ENCODE peak calls at places on chromosomes 16 and 17, in eight cellular contexts. One of them, this sample, is unnamed.

GRCh38 chr16:22664561-22664997 is 149.4 kb upstream of the HS3ST2 start:
- DNase-seq in activated naive CD8-positive, alpha-beta T cell treated with anti-CD3 and anti-CD28 coated beads, Interleukin-2, amount 50 U/mL, for 24 hours: no peak
- DNase-seq in NCI-H1417 treated with DMSO at 0.1 percent for 48 hours: no peak
- DNase-seq in choroid plexus epithelial cell: no peak
- DNase-seq in activated CD4-positive, CD25-positive, alpha-beta regulatory T cell: no peak
- DNase-seq in ELF-1: no peak
- DNase-seq in psoas muscle: no peak
- DNase-seq in Calu3: no peak
- DNase-seq in this sample: no peak

GRCh38 chr17:7315570-7316243 is 547 bp upstream of the GPS2 start:
- DNase-seq in ELF-1: no peak
- DNase-seq in NCI-H1417 treated with DMSO at 0.1 percent for 48 hours: no peak
- DNase-seq in activated naive CD8-positive, alpha-beta T cell treated with anti-CD3 and anti-CD28 coated beads, Interleukin-2, amount 50 U/mL, for 24 hours: no peak
- DNase-seq in psoas muscle: no peak
- DNase-seq in activated CD4-positive, CD25-positive, alpha-beta regulatory T cell: no peak
- DNase-seq in Calu3: no peak
- DNase-seq in choroid plexus epithelial cell: no peak
- DNase-seq in this sample: no peak

GRCh38 chr16:87647431-87648185 is 45.3 kb downstream of the JPH3 start:
- DNase-seq in ELF-1: no peak
- DNase-seq in activated CD4-positive, CD25-positive, alpha-beta regulatory T cell: no peak
- DNase-seq in psoas muscle: no peak
- DNase-seq in Calu3: no peak
- DNase-seq in choroid plexus epithelial cell: no peak
- DNase-seq in activated naive CD8-positive, alpha-beta T cell treated with anti-CD3 and anti-CD28 coated beads, Interleukin-2, amount 50 U/mL, for 24 hours: no peak
- DNase-seq in NCI-H1417 treated with DMSO at 0.1 percent for 48 hours: no peak
- DNase-seq in this sample: no peak

GRCh38 chr17:5097101-5097834 is 14.4 kb downstream of the ZNF232 start:
- DNase-seq in psoas muscle: peak; percentile 47
- DNase-seq in NCI-H1417 treated with DMSO at 0.1 percent for 48 hours: no peak
- DNase-seq in ELF-1: peak; percentile 83
- DNase-seq in choroid plexus epithelial cell: no peak
- DNase-seq in activated CD4-positive, CD25-positive, alpha-beta regulatory T cell: no peak
- DNase-seq in activated naive CD8-positive, alpha-beta T cell treated with anti-CD3 and anti-CD28 coated beads, Interleukin-2, amount 50 U/mL, for 24 hours: peak; percentile 31
- DNase-seq in Calu3: no peak
- DNase-seq in this sample: peak; percentile 44

GRCh38 chr17:33334703-33335102 is 41.6 kb upstream of the ASIC2 start:
- DNase-seq in activated CD4-positive, CD25-positive, alpha-beta regulatory T cell: no peak
- DNase-seq in psoas muscle: no peak
- DNase-seq in choroid plexus epithelial cell: no peak
- DNase-seq in NCI-H1417 treated with DMSO at 0.1 percent for 48 hours: no peak
- DNase-seq in Calu3: no peak
- DNase-seq in activated naive CD8-positive, alpha-beta T cell treated with anti-CD3 and anti-CD28 coated beads, Interleukin-2, amount 50 U/mL, for 24 hours: no peak
- DNase-seq in ELF-1: no peak
- DNase-seq in this sample: no peak

GRCh38 chr17:40714473-40714872 is 10.9 kb upstream of the KRT24 start:
- DNase-seq in activated CD4-positive, CD25-positive, alpha-beta regulatory T cell: no peak
- DNase-seq in ELF-1: no peak
- DNase-seq in choroid plexus epithelial cell: peak; percentile 7
- DNase-seq in NCI-H1417 treated with DMSO at 0.1 percent for 48 hours: no peak
- DNase-seq in activated naive CD8-positive, alpha-beta T cell treated with anti-CD3 and anti-CD28 coated beads, Interleukin-2, amount 50 U/mL, for 24 hours: no peak
- DNase-seq in Calu3: no peak
- DNase-seq in psoas muscle: no peak
- DNase-seq in this sample: no peak

GRCh38 chr17:67449065-67449464 is 72.0 kb downstream of the PITPNC1 start:
- DNase-seq in Calu3: no peak
- DNase-seq in choroid plexus epithelial cell: no peak
- DNase-seq in NCI-H1417 treated with DMSO at 0.1 percent for 48 hours: no peak
- DNase-seq in activated CD4-positive, CD25-positive, alpha-beta regulatory T cell: no peak
- DNase-seq in psoas muscle: no peak
- DNase-seq in activated naive CD8-positive, alpha-beta T cell treated with anti-CD3 and anti-CD28 coated beads, Interleukin-2, amount 50 U/mL, for 24 hours: no peak
- DNase-seq in ELF-1: no peak
- DNase-seq in this sample: no peak

GRCh38 chr17:67520282-67520906 is 143.3 kb downstream of the PITPNC1 start:
- DNase-seq in NCI-H1417 treated with DMSO at 0.1 percent for 48 hours: no peak
- DNase-seq in ELF-1: no peak
- DNase-seq in psoas muscle: peak; percentile 25
- DNase-seq in choroid plexus epithelial cell: peak; percentile 16
- DNase-seq in Calu3: no peak
- DNase-seq in activated naive CD8-positive, alpha-beta T cell treated with anti-CD3 and anti-CD28 coated beads, Interleukin-2, amount 50 U/mL, for 24 hours: no peak
- DNase-seq in activated CD4-positive, CD25-positive, alpha-beta regulatory T cell: no peak
- DNase-seq in this sample: no peak

GRCh38 chr17:31738067-31738466 is 121.0 kb downstream of the COPRS start:
- DNase-seq in NCI-H1417 treated with DMSO at 0.1 percent for 48 hours: no peak
- DNase-seq in ELF-1: no peak
- DNase-seq in choroid plexus epithelial cell: no peak
- DNase-seq in activated CD4-positive, CD25-positive, alpha-beta regulatory T cell: no peak
- DNase-seq in activated naive CD8-positive, alpha-beta T cell treated with anti-CD3 and anti-CD28 coated beads, Interleukin-2, amount 50 U/mL, for 24 hours: no peak
- DNase-seq in Calu3: no peak
- DNase-seq in psoas muscle: no peak
- DNase-seq in this sample: no peak

GRCh38 chr17:49515196-49515770 is 20.2 kb downstream of the NGFR start:
- DNase-seq in ELF-1: peak; percentile 95
- DNase-seq in activated naive CD8-positive, alpha-beta T cell treated with anti-CD3 and anti-CD28 coated beads, Interleukin-2, amount 50 U/mL, for 24 hours: no peak
- DNase-seq in activated CD4-positive, CD25-positive, alpha-beta regulatory T cell: no peak
- DNase-seq in psoas muscle: peak; percentile 92
- DNase-seq in choroid plexus epithelial cell: peak; percentile 100
- DNase-seq in Calu3: peak; percentile 55
- DNase-seq in NCI-H1417 treated with DMSO at 0.1 percent for 48 hours: no peak
- DNase-seq in this sample: no peak

GRCh38 chr16:17942067-17942466 is 394.5 kb downstream of the NPIPA8 start:
- DNase-seq in psoas muscle: no peak
- DNase-seq in ELF-1: no peak
- DNase-seq in Calu3: no peak
- DNase-seq in activated naive CD8-positive, alpha-beta T cell treated with anti-CD3 and anti-CD28 coated beads, Interleukin-2, amount 50 U/mL, for 24 hours: no peak
- DNase-seq in activated CD4-positive, CD25-positive, alpha-beta regulatory T cell: no peak
- DNase-seq in choroid plexus epithelial cell: no peak
- DNase-seq in NCI-H1417 treated with DMSO at 0.1 percent for 48 hours: no peak
- DNase-seq in this sample: no peak

GRCh38 chr16:10678655-10679054 is 16.1 kb downstream of the TEKT5 start:
- DNase-seq in Calu3: no peak
- DNase-seq in choroid plexus epithelial cell: no peak
- DNase-seq in activated CD4-positive, CD25-positive, alpha-beta regulatory T cell: no peak
- DNase-seq in ELF-1: peak; percentile 61
- DNase-seq in activated naive CD8-positive, alpha-beta T cell treated with anti-CD3 and anti-CD28 coated beads, Interleukin-2, amount 50 U/mL, for 24 hours: no peak
- DNase-seq in psoas muscle: no peak
- DNase-seq in NCI-H1417 treated with DMSO at 0.1 percent for 48 hours: no peak
- DNase-seq in this sample: no peak

GRCh38 chr17:19644493-19645210 is 3.9 kb upstream of the ALDH3A2 start:
- DNase-seq in activated CD4-positive, CD25-positive, alpha-beta regulatory T cell: no peak
- DNase-seq in Calu3: no peak
- DNase-seq in choroid plexus epithelial cell: peak; percentile 59
- DNase-seq in NCI-H1417 treated with DMSO at 0.1 percent for 48 hours: no peak
- DNase-seq in psoas muscle: no peak
- DNase-seq in ELF-1: no peak
- DNase-seq in activated naive CD8-positive, alpha-beta T cell treated with anti-CD3 and anti-CD28 coated beads, Interleukin-2, amount 50 U/mL, for 24 hours: no peak
- DNase-seq in this sample: no peak

GRCh38 chr16:70725024-70725911 is 39.4 kb upstream of the MTSS2 start:
- DNase-seq in NCI-H1417 treated with DMSO at 0.1 percent for 48 hours: no peak
- DNase-seq in activated CD4-positive, CD25-positive, alpha-beta regulatory T cell: no peak
- DNase-seq in psoas muscle: no peak
- DNase-seq in activated naive CD8-positive, alpha-beta T cell treated with anti-CD3 and anti-CD28 coated beads, Interleukin-2, amount 50 U/mL, for 24 hours: no peak
- DNase-seq in choroid plexus epithelial cell: peak; percentile 24
- DNase-seq in ELF-1: peak; percentile 74
- DNase-seq in Calu3: no peak
- DNase-seq in this sample: no peak

GRCh38 chr17:78780852-78781338 is 1.2 kb downstream of the CYTH1 start:
- DNase-seq in activated naive CD8-positive, alpha-beta T cell treated with anti-CD3 and anti-CD28 coated beads, Interleukin-2, amount 50 U/mL, for 24 hours: no peak
- DNase-seq in activated CD4-positive, CD25-positive, alpha-beta regulatory T cell: no peak
- DNase-seq in NCI-H1417 treated with DMSO at 0.1 percent for 48 hours: no peak
- DNase-seq in psoas muscle: no peak
- DNase-seq in ELF-1: no peak
- DNase-seq in Calu3: no peak
- DNase-seq in choroid plexus epithelial cell: no peak
- DNase-seq in this sample: no peak

GRCh38 chr16:10122546-10122945 is 59.7 kb downstream of the GRIN2A start:
- DNase-seq in activated naive CD8-positive, alpha-beta T cell treated with anti-CD3 and anti-CD28 coated beads, Interleukin-2, amount 50 U/mL, for 24 hours: no peak
- DNase-seq in Calu3: peak; percentile 72
- DNase-seq in choroid plexus epithelial cell: no peak
- DNase-seq in psoas muscle: no peak
- DNase-seq in activated CD4-positive, CD25-positive, alpha-beta regulatory T cell: no peak
- DNase-seq in NCI-H1417 treated with DMSO at 0.1 percent for 48 hours: no peak
- DNase-seq in ELF-1: peak; percentile 21
- DNase-seq in this sample: no peak

GRCh38 chr17:40065771-40066510 is 3.2 kb downstream of the THRA start:
- DNase-seq in Calu3: peak; percentile 65
- DNase-seq in activated naive CD8-positive, alpha-beta T cell treated with anti-CD3 and anti-CD28 coated beads, Interleukin-2, amount 50 U/mL, for 24 hours: no peak
- DNase-seq in psoas muscle: no peak
- DNase-seq in ELF-1: no peak
- DNase-seq in choroid plexus epithelial cell: no peak
- DNase-seq in activated CD4-positive, CD25-positive, alpha-beta regulatory T cell: no peak
- DNase-seq in NCI-H1417 treated with DMSO at 0.1 percent for 48 hours: no peak
- DNase-seq in this sample: no peak

GRCh38 chr17:67223924-67224323 is 21.1 kb downstream of the HELZ start:
- DNase-seq in NCI-H1417 treated with DMSO at 0.1 percent for 48 hours: no peak
- DNase-seq in activated naive CD8-positive, alpha-beta T cell treated with anti-CD3 and anti-CD28 coated beads, Interleukin-2, amount 50 U/mL, for 24 hours: peak; percentile 3
- DNase-seq in psoas muscle: no peak
- DNase-seq in ELF-1: peak; percentile 29
- DNase-seq in activated CD4-positive, CD25-positive, alpha-beta regulatory T cell: no peak
- DNase-seq in choroid plexus epithelial cell: no peak
- DNase-seq in Calu3: no peak
- DNase-seq in this sample: no peak

GRCh38 chr17:33369876-33370275 is 76.8 kb upstream of the ASIC2 start:
- DNase-seq in NCI-H1417 treated with DMSO at 0.1 percent for 48 hours: no peak
- DNase-seq in activated naive CD8-positive, alpha-beta T cell treated with anti-CD3 and anti-CD28 coated beads, Interleukin-2, amount 50 U/mL, for 24 hours: no peak
- DNase-seq in activated CD4-positive, CD25-positive, alpha-beta regulatory T cell: no peak
- DNase-seq in ELF-1: peak; percentile 41
- DNase-seq in psoas muscle: no peak
- DNase-seq in choroid plexus epithelial cell: no peak
- DNase-seq in Calu3: no peak
- DNase-seq in this sample: no peak

GRCh38 chr16:4081035-4081434 is 35.2 kb downstream of the ADCY9 start:
- DNase-seq in NCI-H1417 treated with DMSO at 0.1 percent for 48 hours: no peak
- DNase-seq in psoas muscle: no peak
- DNase-seq in activated naive CD8-positive, alpha-beta T cell treated with anti-CD3 and anti-CD28 coated beads, Interleukin-2, amount 50 U/mL, for 24 hours: no peak
- DNase-seq in Calu3: no peak
- DNase-seq in ELF-1: no peak
- DNase-seq in activated CD4-positive, CD25-positive, alpha-beta regulatory T cell: no peak
- DNase-seq in choroid plexus epithelial cell: no peak
- DNase-seq in this sample: no peak

GRCh38 chr17:1724351-1724868 is at the start of gene WDR81:
- DNase-seq in Calu3: peak; percentile 83
- DNase-seq in activated naive CD8-positive, alpha-beta T cell treated with anti-CD3 and anti-CD28 coated beads, Interleukin-2, amount 50 U/mL, for 24 hours: peak; percentile 92
- DNase-seq in psoas muscle: peak; percentile 95
- DNase-seq in NCI-H1417 treated with DMSO at 0.1 percent for 48 hours: no peak
- DNase-seq in activated CD4-positive, CD25-positive, alpha-beta regulatory T cell: peak; percentile 69
- DNase-seq in choroid plexus epithelial cell: peak; percentile 88
- DNase-seq in ELF-1: peak; percentile 86
- DNase-seq in this sample: peak; percentile 79

GRCh38 chr17:81631482-81631881 is 5.4 kb downstream of the NPLOC4 start:
- DNase-seq in Calu3: no peak
- DNase-seq in choroid plexus epithelial cell: no peak
- DNase-seq in NCI-H1417 treated with DMSO at 0.1 percent for 48 hours: no peak
- DNase-seq in ELF-1: no peak
- DNase-seq in activated CD4-positive, CD25-positive, alpha-beta regulatory T cell: no peak
- DNase-seq in activated naive CD8-positive, alpha-beta T cell treated with anti-CD3 and anti-CD28 coated beads, Interleukin-2, amount 50 U/mL, for 24 hours: no peak
- DNase-seq in psoas muscle: no peak
- DNase-seq in this sample: no peak

GRCh38 chr16:74296120-74296464 is 522 bp upstream of the PSMD7 start:
- DNase-seq in Calu3: no peak
- DNase-seq in NCI-H1417 treated with DMSO at 0.1 percent for 48 hours: no peak
- DNase-seq in activated CD4-positive, CD25-positive, alpha-beta regulatory T cell: no peak
- DNase-seq in choroid plexus epithelial cell: no peak
- DNase-seq in activated naive CD8-positive, alpha-beta T cell treated with anti-CD3 and anti-CD28 coated beads, Interleukin-2, amount 50 U/mL, for 24 hours: no peak
- DNase-seq in ELF-1: no peak
- DNase-seq in psoas muscle: no peak
- DNase-seq in this sample: no peak

GRCh38 chr17:10105513-10106001 is 92.8 kb downstream of the GAS7 start:
- DNase-seq in psoas muscle: no peak
- DNase-seq in Calu3: no peak
- DNase-seq in activated CD4-positive, CD25-positive, alpha-beta regulatory T cell: no peak
- DNase-seq in ELF-1: peak; percentile 70
- DNase-seq in NCI-H1417 treated with DMSO at 0.1 percent for 48 hours: no peak
- DNase-seq in choroid plexus epithelial cell: peak; percentile 51
- DNase-seq in activated naive CD8-positive, alpha-beta T cell treated with anti-CD3 and anti-CD28 coated beads, Interleukin-2, amount 50 U/mL, for 24 hours: no peak
- DNase-seq in this sample: no peak

GRCh38 chr16:19559242-19559910 is 3.9 kb downstream of the VPS35L start:
- DNase-seq in ELF-1: peak; percentile 60
- DNase-seq in activated CD4-positive, CD25-positive, alpha-beta regulatory T cell: no peak
- DNase-seq in NCI-H1417 treated with DMSO at 0.1 percent for 48 hours: peak; percentile 23
- DNase-seq in choroid plexus epithelial cell: peak; percentile 83
- DNase-seq in Calu3: peak; percentile 50
- DNase-seq in psoas muscle: no peak
- DNase-seq in activated naive CD8-positive, alpha-beta T cell treated with anti-CD3 and anti-CD28 coated beads, Interleukin-2, amount 50 U/mL, for 24 hours: peak; percentile 11
- DNase-seq in this sample: peak; percentile 45

GRCh38 chr17:57308543-57309186 is 52.3 kb downstream of the MSI2 start:
- DNase-seq in psoas muscle: no peak
- DNase-seq in activated naive CD8-positive, alpha-beta T cell treated with anti-CD3 and anti-CD28 coated beads, Interleukin-2, amount 50 U/mL, for 24 hours: no peak
- DNase-seq in Calu3: no peak
- DNase-seq in choroid plexus epithelial cell: no peak
- DNase-seq in ELF-1: no peak
- DNase-seq in NCI-H1417 treated with DMSO at 0.1 percent for 48 hours: no peak
- DNase-seq in activated CD4-positive, CD25-positive, alpha-beta regulatory T cell: no peak
- DNase-seq in this sample: no peak

GRCh38 chr16:89687092-89687940 is 827 bp downstream of the CDK10 start:
- DNase-seq in activated naive CD8-positive, alpha-beta T cell treated with anti-CD3 and anti-CD28 coated beads, Interleukin-2, amount 50 U/mL, for 24 hours: no peak
- DNase-seq in psoas muscle: no peak
- DNase-seq in activated CD4-positive, CD25-positive, alpha-beta regulatory T cell: no peak
- DNase-seq in Calu3: peak; percentile 85
- DNase-seq in ELF-1: peak; percentile 71
- DNase-seq in NCI-H1417 treated with DMSO at 0.1 percent for 48 hours: no peak
- DNase-seq in choroid plexus epithelial cell: peak; percentile 63
- DNase-seq in this sample: no peak

GRCh38 chr16:12728471-12728870 is 75.2 kb downstream of the CPPED1 start:
- DNase-seq in NCI-H1417 treated with DMSO at 0.1 percent for 48 hours: no peak
- DNase-seq in Calu3: no peak
- DNase-seq in choroid plexus epithelial cell: no peak
- DNase-seq in psoas muscle: no peak
- DNase-seq in ELF-1: no peak
- DNase-seq in activated naive CD8-positive, alpha-beta T cell treated with anti-CD3 and anti-CD28 coated beads, Interleukin-2, amount 50 U/mL, for 24 hours: no peak
- DNase-seq in activated CD4-positive, CD25-positive, alpha-beta regulatory T cell: no peak
- DNase-seq in this sample: no peak

GRCh38 chr17:18963126-18964017 is 11.4 kb downstream of the SLC5A10 start:
- DNase-seq in choroid plexus epithelial cell: no peak
- DNase-seq in NCI-H1417 treated with DMSO at 0.1 percent for 48 hours: no peak
- DNase-seq in Calu3: no peak
- DNase-seq in activated naive CD8-positive, alpha-beta T cell treated with anti-CD3 and anti-CD28 coated beads, Interleukin-2, amount 50 U/mL, for 24 hours: peak; percentile 42
- DNase-seq in ELF-1: no peak
- DNase-seq in psoas muscle: no peak
- DNase-seq in activated CD4-positive, CD25-positive, alpha-beta regulatory T cell: no peak
- DNase-seq in this sample: no peak

GRCh38 chr17:46717999-46718398 is 100.5 kb downstream of the WNT3 start:
- DNase-seq in activated CD4-positive, CD25-positive, alpha-beta regulatory T cell: no peak
- DNase-seq in Calu3: no peak
- DNase-seq in activated naive CD8-positive, alpha-beta T cell treated with anti-CD3 and anti-CD28 coated beads, Interleukin-2, amount 50 U/mL, for 24 hours: no peak
- DNase-seq in choroid plexus epithelial cell: no peak
- DNase-seq in NCI-H1417 treated with DMSO at 0.1 percent for 48 hours: no peak
- DNase-seq in psoas muscle: no peak
- DNase-seq in ELF-1: no peak
- DNase-seq in this sample: no peak

GRCh38 chr17:41548844-41549595 is 20.9 kb upstream of the KRT19 start:
- DNase-seq in choroid plexus epithelial cell: peak; percentile 94
- DNase-seq in ELF-1: peak; percentile 97
- DNase-seq in psoas muscle: peak; percentile 80
- DNase-seq in Calu3: peak; percentile 99
- DNase-seq in activated CD4-positive, CD25-positive, alpha-beta regulatory T cell: peak; percentile 68
- DNase-seq in NCI-H1417 treated with DMSO at 0.1 percent for 48 hours: no peak
- DNase-seq in activated naive CD8-positive, alpha-beta T cell treated with anti-CD3 and anti-CD28 coated beads, Interleukin-2, amount 50 U/mL, for 24 hours: peak; percentile 87
- DNase-seq in this sample: peak; percentile 57

This sample was measured in memory B cell.